ENCODE peak calls at places on chromosomes 3 and 15, in seven cellular contexts. One of them, this sample, is unnamed.

GRCh38 chr15:69755571-69756310 is 303.1 kb downstream of the RPLP1 start:
- DNase-seq in body of pancreas: no peak
- DNase-seq in Caco-2: no peak
- DNase-seq in endothelial cell of umbilical vein: no peak
- DNase-seq in MM.1S: peak; percentile 91
- DNase-seq in colonic mucosa: peak; percentile 50
- DNase-seq in H9: no peak
- DNase-seq in this sample: peak; percentile 87

GRCh38 chr3:12296511-12296910 is 7.6 kb downstream of the PPARG start:
- DNase-seq in body of pancreas: no peak
- DNase-seq in Caco-2: no peak
- DNase-seq in H9: no peak
- DNase-seq in MM.1S: no peak
- DNase-seq in colonic mucosa: no peak
- DNase-seq in endothelial cell of umbilical vein: no peak
- DNase-seq in this sample: no peak

GRCh38 chr3:31079691-31080090 is 185.2 kb upstream of the GADL1 start:
- DNase-seq in Caco-2: no peak
- DNase-seq in H9: no peak
- DNase-seq in body of pancreas: no peak
- DNase-seq in endothelial cell of umbilical vein: no peak
- DNase-seq in MM.1S: no peak
- DNase-seq in colonic mucosa: no peak
- DNase-seq in this sample: no peak

GRCh38 chr15:97140216-97140615 is 809.7 kb downstream of the NR2F2 start:
- DNase-seq in endothelial cell of umbilical vein: no peak
- DNase-seq in Caco-2: no peak
- DNase-seq in H9: no peak
- DNase-seq in MM.1S: no peak
- DNase-seq in body of pancreas: no peak
- DNase-seq in colonic mucosa: no peak
- DNase-seq in this sample: no peak

GRCh38 chr15:85793641-85794597 is 806 bp downstream of the KLHL25 start:
- DNase-seq in MM.1S: peak; percentile 28
- DNase-seq in Caco-2: no peak
- DNase-seq in endothelial cell of umbilical vein: peak; percentile 46
- DNase-seq in H9: no peak
- DNase-seq in colonic mucosa: peak; percentile 68
- DNase-seq in body of pancreas: peak; percentile 56
- DNase-seq in this sample: no peak

GRCh38 chr3:173653781-173654180 is 256.2 kb downstream of the NLGN1 start:
- DNase-seq in H9: no peak
- DNase-seq in body of pancreas: no peak
- DNase-seq in MM.1S: no peak
- DNase-seq in colonic mucosa: no peak
- DNase-seq in Caco-2: no peak
- DNase-seq in endothelial cell of umbilical vein: no peak
- DNase-seq in this sample: no peak

GRCh38 chr15:35674873-35675781 is 129.2 kb upstream of the DPH6 start:
- DNase-seq in colonic mucosa: no peak
- DNase-seq in H9: no peak
- DNase-seq in body of pancreas: no peak
- DNase-seq in Caco-2: no peak
- DNase-seq in MM.1S: no peak
- DNase-seq in endothelial cell of umbilical vein: peak; percentile 62
- DNase-seq in this sample: no peak

GRCh38 chr15:64246364-64247189 is 83.8 kb upstream of the PPIB start:
- DNase-seq in H9: peak; percentile 46
- DNase-seq in Caco-2: no peak
- DNase-seq in colonic mucosa: no peak
- DNase-seq in MM.1S: peak; percentile 59
- DNase-seq in endothelial cell of umbilical vein: peak; percentile 37
- DNase-seq in body of pancreas: no peak
- DNase-seq in this sample: no peak

GRCh38 chr15:48250640-48251076 is 44.6 kb downstream of the SLC12A1 start:
- DNase-seq in endothelial cell of umbilical vein: peak; percentile 71
- DNase-seq in Caco-2: no peak
- DNase-seq in H9: peak; percentile 35
- DNase-seq in MM.1S: peak; percentile 65
- DNase-seq in colonic mucosa: peak; percentile 20
- DNase-seq in body of pancreas: no peak
- DNase-seq in this sample: no peak

GRCh38 chr15:38440353-38441129 is 13.4 kb upstream of the FAM98B start:
- DNase-seq in endothelial cell of umbilical vein: peak; percentile 67
- DNase-seq in body of pancreas: peak; percentile 57
- DNase-seq in colonic mucosa: peak; percentile 39
- DNase-seq in H9: peak; percentile 70
- DNase-seq in MM.1S: peak; percentile 64
- DNase-seq in Caco-2: peak; percentile 85
- DNase-seq in this sample: no peak

GRCh38 chr3:128430276-128430675 is 36.4 kb downstream of the DNAJB8 start:
- DNase-seq in Caco-2: no peak
- DNase-seq in MM.1S: no peak
- DNase-seq in H9: no peak
- DNase-seq in colonic mucosa: no peak
- DNase-seq in endothelial cell of umbilical vein: no peak
- DNase-seq in body of pancreas: no peak
- DNase-seq in this sample: no peak

GRCh38 chr3:159928071-159928491 is 60.6 kb upstream of the IL12A start:
- DNase-seq in colonic mucosa: no peak
- DNase-seq in Caco-2: no peak
- DNase-seq in endothelial cell of umbilical vein: no peak
- DNase-seq in H9: no peak
- DNase-seq in body of pancreas: no peak
- DNase-seq in MM.1S: no peak
- DNase-seq in this sample: peak; percentile 81

GRCh38 chr15:25170781-25171110 is 216.0 kb downstream of the SNRPN start:
- DNase-seq in MM.1S: no peak
- DNase-seq in Caco-2: peak; percentile 16
- DNase-seq in colonic mucosa: no peak
- DNase-seq in endothelial cell of umbilical vein: no peak
- DNase-seq in body of pancreas: peak; percentile 5
- DNase-seq in H9: peak; percentile 6
- DNase-seq in this sample: peak; percentile 62

GRCh38 chr15:40746916-40747418 is 8.1 kb downstream of the RMDN3 start:
- DNase-seq in colonic mucosa: no peak
- DNase-seq in body of pancreas: no peak
- DNase-seq in MM.1S: no peak
- DNase-seq in Caco-2: no peak
- DNase-seq in endothelial cell of umbilical vein: no peak
- DNase-seq in H9: no peak
- DNase-seq in this sample: no peak

GRCh38 chr3:143885803-143886427 is 37.6 kb upstream of the SLC9A9 start:
- DNase-seq in Caco-2: no peak
- DNase-seq in body of pancreas: peak; percentile 19
- DNase-seq in MM.1S: peak; percentile 60
- DNase-seq in H9: peak; percentile 48
- DNase-seq in endothelial cell of umbilical vein: peak; percentile 36
- DNase-seq in colonic mucosa: peak; percentile 24
- DNase-seq in this sample: no peak

GRCh38 chr15:34818531-34818930 is 23.2 kb upstream of the ACTC1 start:
- DNase-seq in MM.1S: no peak
- DNase-seq in colonic mucosa: no peak
- DNase-seq in H9: no peak
- DNase-seq in endothelial cell of umbilical vein: no peak
- DNase-seq in Caco-2: no peak
- DNase-seq in body of pancreas: no peak
- DNase-seq in this sample: no peak

GRCh38 chr3:45499529-45499928 is 95.0 kb upstream of the LIMD1 start:
- DNase-seq in MM.1S: peak; percentile 47
- DNase-seq in Caco-2: no peak
- DNase-seq in H9: no peak
- DNase-seq in body of pancreas: no peak
- DNase-seq in colonic mucosa: no peak
- DNase-seq in endothelial cell of umbilical vein: peak; percentile 66
- DNase-seq in this sample: no peak

GRCh38 chr3:13595485-13595884 is 46.6 kb downstream of the FBLN2 start:
- DNase-seq in colonic mucosa: no peak
- DNase-seq in H9: no peak
- DNase-seq in body of pancreas: peak; percentile 65
- DNase-seq in MM.1S: no peak
- DNase-seq in endothelial cell of umbilical vein: no peak
- DNase-seq in Caco-2: peak; percentile 90
- DNase-seq in this sample: no peak

GRCh38 chr15:63048986-63049665 is 6.6 kb downstream of the TPM1 start:
- DNase-seq in Caco-2: peak; percentile 55
- DNase-seq in MM.1S: peak; percentile 43
- DNase-seq in colonic mucosa: peak; percentile 65
- DNase-seq in H9: peak; percentile 64
- DNase-seq in endothelial cell of umbilical vein: peak; percentile 62
- DNase-seq in body of pancreas: peak; percentile 43
- DNase-seq in this sample: no peak

DNA sequence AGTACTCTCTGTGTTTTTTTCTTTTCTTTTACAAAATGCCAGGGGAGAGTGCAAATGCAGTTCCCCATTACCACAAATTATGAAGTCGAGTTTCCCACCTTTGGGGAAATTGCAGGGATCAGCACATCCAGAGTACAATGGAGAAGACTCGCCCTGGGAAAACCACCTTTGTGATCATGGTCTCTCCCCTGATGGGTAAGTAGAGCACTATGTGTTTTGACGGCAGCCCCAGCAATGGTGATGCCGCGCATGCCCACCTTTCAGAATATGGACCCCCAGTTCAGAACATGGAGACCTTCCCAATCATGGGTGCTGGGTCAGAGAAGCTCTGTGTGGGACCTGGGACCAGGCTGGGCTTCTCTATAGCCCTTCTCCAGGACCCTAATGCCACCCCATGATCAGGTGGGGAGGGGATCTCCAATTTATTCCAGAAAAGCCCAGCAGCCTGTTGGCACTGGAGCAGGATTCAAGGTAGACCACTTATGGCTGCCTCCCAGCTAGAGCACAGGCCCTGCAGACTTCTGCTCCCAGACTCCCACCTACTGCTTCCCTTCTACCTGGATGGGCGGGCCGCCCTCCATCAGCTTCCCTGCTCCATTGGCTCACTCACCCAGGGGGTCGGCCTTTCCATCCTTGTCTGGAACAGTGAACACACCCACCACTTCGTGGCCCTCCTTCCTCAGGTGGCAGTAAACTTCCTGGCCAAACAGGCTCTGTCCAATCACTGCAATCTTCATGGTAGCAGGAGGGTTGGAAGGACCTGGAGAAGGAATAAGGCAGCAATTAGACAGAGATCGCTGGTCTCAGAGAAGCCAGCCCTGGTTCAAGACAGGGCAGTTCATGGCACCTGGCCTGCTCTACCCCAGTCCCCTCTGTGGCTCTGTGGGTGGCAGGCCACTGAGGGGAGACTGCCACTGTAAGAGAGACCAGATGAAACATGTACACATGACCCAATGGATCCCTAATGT is 19.9 kb downstream of the ALDH1L1 start:
- DNase-seq in colonic mucosa: no peak
- DNase-seq in body of pancreas: no peak
- DNase-seq in endothelial cell of umbilical vein: no peak
- DNase-seq in MM.1S: no peak
- DNase-seq in Caco-2: no peak
- DNase-seq in H9: no peak
- DNase-seq in this sample: peak; percentile 74
- TF ChIP-seq CTCF in colonic mucosa: no peak
- TF ChIP-seq CTCF in body of pancreas: no peak
- TF ChIP-seq CTCF in endothelial cell of umbilical vein: no peak
- TF ChIP-seq CTCF in MM.1S: no peak
- TF ChIP-seq CTCF in Caco-2: no peak
- TF ChIP-seq CTCF in H9: no peak
- TF ChIP-seq CTCF in this sample: no peak

DNA sequence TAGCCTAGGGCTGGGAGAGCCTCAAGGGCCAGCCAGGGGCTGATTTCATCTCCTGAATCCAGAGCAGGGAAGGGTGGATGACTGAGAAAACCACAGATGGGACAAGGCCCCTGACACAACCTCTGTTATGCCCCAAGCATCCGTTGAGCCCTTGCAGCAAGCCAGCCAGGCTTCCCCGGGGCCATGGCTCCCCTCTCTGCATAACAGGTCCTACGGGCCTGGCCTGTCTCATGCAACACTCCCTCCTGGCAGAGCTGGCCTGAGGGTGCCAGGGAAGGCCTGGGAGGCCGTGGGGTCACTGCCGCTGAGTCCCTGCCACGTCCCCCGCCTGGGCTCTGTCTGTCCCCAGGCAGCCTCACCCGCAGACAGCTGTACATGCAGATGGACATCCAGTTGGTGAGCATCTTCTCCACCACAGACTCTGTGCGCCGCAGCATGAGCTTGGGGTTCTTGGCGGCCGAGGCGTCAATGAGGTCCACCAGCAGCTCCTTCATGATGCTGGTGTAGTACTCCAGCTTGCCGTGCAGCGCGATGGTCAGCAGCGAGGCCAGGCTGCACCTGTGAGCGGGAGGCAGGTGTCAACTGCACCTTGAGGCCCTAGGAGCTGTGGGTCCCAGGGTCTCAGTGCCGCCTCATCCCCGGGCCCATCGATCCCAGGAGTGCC is 22.1 kb downstream of the H1-8 start:
- DNase-seq in endothelial cell of umbilical vein: no peak
- DNase-seq in H9: no peak
- DNase-seq in MM.1S: no peak
- DNase-seq in body of pancreas: no peak
- DNase-seq in colonic mucosa: no peak
- DNase-seq in Caco-2: no peak
- DNase-seq in this sample: no peak
- H3K4me1 ChIP-seq in endothelial cell of umbilical vein: peaks cover 22% of the 10 kb centered on the region
- H3K4me1 ChIP-seq in H9: no peaks in the 10 kb centered on the region
- H3K4me1 ChIP-seq in MM.1S: no peaks in the 10 kb centered on the region
- H3K4me1 ChIP-seq in body of pancreas: no peaks in the 10 kb centered on the region
- H3K4me1 ChIP-seq in colonic mucosa: no peaks in the 10 kb centered on the region
- H3K4me1 ChIP-seq in Caco-2: no peaks in the 10 kb centered on the region
- H3K4me1 ChIP-seq in this sample: peaks cover 47% of the 10 kb centered on the region

DNA sequence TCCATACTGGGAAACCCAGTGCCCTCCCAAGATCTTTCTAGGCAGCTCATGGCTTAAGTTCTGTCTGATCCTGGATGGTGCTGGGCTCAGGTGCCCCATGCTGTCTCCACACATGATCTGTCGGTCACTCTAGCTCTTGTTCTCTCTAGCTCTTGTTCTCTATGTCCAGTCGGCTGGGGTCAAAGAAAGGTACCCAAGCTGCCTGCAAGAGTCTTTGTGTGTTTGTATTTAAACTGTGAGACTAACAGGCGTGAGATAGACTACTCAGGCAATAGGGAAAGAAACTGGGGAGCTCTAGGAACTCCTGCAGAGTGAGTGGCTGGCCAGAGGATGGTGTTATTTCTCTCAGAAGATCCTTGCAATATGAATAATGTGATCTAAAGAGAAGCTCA is 40.2 kb downstream of the GPR156 start:
- DNase-seq in H9: no peak
- DNase-seq in endothelial cell of umbilical vein: no peak
- DNase-seq in Caco-2: no peak
- DNase-seq in MM.1S: no peak
- DNase-seq in body of pancreas: no peak
- DNase-seq in colonic mucosa: no peak
- DNase-seq in this sample: no peak
- TF ChIP-seq CTCF in H9: no peak
- TF ChIP-seq CTCF in endothelial cell of umbilical vein: no peak
- TF ChIP-seq CTCF in Caco-2: no peak
- TF ChIP-seq CTCF in MM.1S: no peak
- TF ChIP-seq CTCF in body of pancreas: no peak
- TF ChIP-seq CTCF in colonic mucosa: no peak
- TF ChIP-seq CTCF in this sample: no peak

DNA sequence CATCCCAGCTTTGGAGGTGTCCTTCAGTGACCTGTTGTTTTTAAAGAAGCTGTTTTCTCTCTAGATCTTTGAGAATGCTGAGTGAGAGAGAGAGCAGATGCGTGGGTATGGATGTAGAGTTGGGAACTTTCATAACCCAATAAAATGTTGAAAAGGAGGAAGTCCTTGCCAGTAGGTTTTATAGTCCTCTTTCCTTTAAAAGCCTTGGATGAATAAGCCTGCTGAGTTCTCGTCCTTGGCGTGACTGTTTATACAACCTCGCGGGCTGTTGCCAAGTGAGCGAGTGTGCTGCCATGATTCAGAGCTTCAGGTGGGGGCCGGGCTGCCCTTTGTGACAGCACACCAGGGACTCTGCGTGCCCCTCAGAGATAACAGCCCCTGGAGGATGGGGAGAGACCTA is 18.4 kb downstream of the MYZAP start:
- DNase-seq in H9: no peak
- DNase-seq in MM.1S: no peak
- DNase-seq in colonic mucosa: peak; percentile 85
- DNase-seq in endothelial cell of umbilical vein: peak; percentile 94
- DNase-seq in body of pancreas: peak; percentile 90
- DNase-seq in Caco-2: no peak
- DNase-seq in this sample: no peak
- H3K4me1 ChIP-seq in H9: no peaks in the 10 kb centered on the region
- H3K4me1 ChIP-seq in MM.1S: no peaks in the 10 kb centered on the region
- H3K4me1 ChIP-seq in colonic mucosa: peaks cover 22% of the 10 kb centered on the region
- H3K4me1 ChIP-seq in endothelial cell of umbilical vein: peaks cover 25% of the 10 kb centered on the region
- H3K4me1 ChIP-seq in body of pancreas: peaks cover 77% of the 10 kb centered on the region
- H3K4me1 ChIP-seq in Caco-2: no peaks in the 10 kb centered on the region
- H3K4me1 ChIP-seq in this sample: peaks cover 54% of the 10 kb centered on the region

This sample was measured in esophagus muscularis mucosa.